ENCODE peak calls at places on chromosomes 16 and 17, in seven cellular contexts. N is H1, T is GM12878, S is HCT116, P is HepG2, B is SK-N-SH, M is K562. C is an unnamed sample.

GRCh38 chr16:89006036-89006752 is 29.2 kb upstream of the CBFA2T3 start:
- DNase-seq in N (no peak), T (no peak), S (no peak), P (no peak), B (peak; percentile 27), M (no peak), C (no peak)

GRCh38 chr17:34252138-34252889 is 2.8 kb upstream of the CCL2 start:
- DNase-seq in N (no peak), T (peak; percentile 7), S (no peak), P (no peak), B (peak; percentile 49), M (no peak), C (peak; percentile 56)

GRCh38 chr16:35733278-35733965 is 2274.0 kb downstream of the TP53TG3F start:
- DNase-seq in N (no peak), T (no peak), S (no peak), P (no peak), B (no peak), M (no peak), C (no peak)

GRCh38 chr17:7832431-7832830 is 1.6 kb upstream of the KDM6B start:
- DNase-seq in N (no peak), T (no peak), S (no peak), P (no peak), B (no peak), M (no peak), C (no peak)

GRCh38 chr17:68771867-68772515 is 170.8 kb upstream of the FAM20A start:
- DNase-seq in N (no peak), T (no peak), S (peak; percentile 62), P (peak; percentile 71), B (peak; percentile 52), M (peak; percentile 23), C (peak; percentile 75)

GRCh38 chr17:79829004-79829403 is 10.2 kb downstream of the CBX4 start:
- DNase-seq in N (no peak), T (no peak), S (no peak), P (no peak), B (no peak), M (no peak), C (no peak)

GRCh38 chr16:27243725-27244362 is 24.7 kb downstream of the NSMCE1 start:
- DNase-seq in N (no peak), T (no peak), S (no peak), P (no peak), B (no peak), M (no peak), C (no peak)

GRCh38 chr16:81740163-81740562 is 38.9 kb upstream of the PLCG2 start:
- DNase-seq in N (no peak), T (peak; percentile 68), S (no peak), P (peak; percentile 31), B (no peak), M (peak; percentile 69), C (no peak)

GRCh38 chr17:49694847-49695697 is 12.7 kb downstream of the SLC35B1 start:
- DNase-seq in N (no peak), T (no peak), S (no peak), P (peak; percentile 30), B (peak; percentile 82), M (peak; percentile 57), C (peak; percentile 50)

GRCh38 chr17:80006339-80006720 is 29.3 kb downstream of the TBC1D16 start:
- DNase-seq in N (no peak), T (no peak), S (no peak), P (no peak), B (no peak), M (no peak), C (no peak)

GRCh38 chr16:585351-585750 is 4.5 kb upstream of the RAB40C start:
- DNase-seq in N (no peak), T (no peak), S (no peak), P (peak; percentile 46), B (peak; percentile 83), M (no peak), C (peak; percentile 88)

GRCh38 chr17:63842173-63842539 is 329 bp downstream of the SMARCD2 start:
- DNase-seq in N (no peak), T (no peak), S (no peak), P (no peak), B (no peak), M (no peak), C (no peak)

GRCh38 chr16:77993111-77993571 is 29.2 kb upstream of the CLEC3A start:
- DNase-seq in N (no peak), T (no peak), S (no peak), P (no peak), B (no peak), M (no peak), C (no peak)

GRCh38 chr17:73654241-73654640 is 10.0 kb upstream of the SDK2 start:
- DNase-seq in N (no peak), T (no peak), S (no peak), P (no peak), B (no peak), M (no peak), C (no peak)

GRCh38 chr16:84607694-84608093 is 10.2 kb downstream of the COTL1 start:
- DNase-seq in N (no peak), T (no peak), S (no peak), P (no peak), B (no peak), M (no peak), C (no peak)

GRCh38 chr16:10225653-10226052 is 43.4 kb upstream of the GRIN2A start:
- DNase-seq in N (no peak), T (no peak), S (no peak), P (no peak), B (no peak), M (no peak), C (no peak)

GRCh38 chr16:10226672-10227306 is 44.6 kb upstream of the GRIN2A start:
- DNase-seq in N (no peak), T (no peak), S (no peak), P (no peak), B (no peak), M (no peak), C (no peak)

GRCh38 chr16:10231563-10231962 is 49.3 kb upstream of the GRIN2A start:
- DNase-seq in N (no peak), T (no peak), S (no peak), P (no peak), B (no peak), M (no peak), C (no peak)

GRCh38 chr16:10232757-10233156 is 50.5 kb upstream of the GRIN2A start:
- DNase-seq in N (no peak), T (no peak), S (no peak), P (no peak), B (no peak), M (no peak), C (no peak)

DNA sequence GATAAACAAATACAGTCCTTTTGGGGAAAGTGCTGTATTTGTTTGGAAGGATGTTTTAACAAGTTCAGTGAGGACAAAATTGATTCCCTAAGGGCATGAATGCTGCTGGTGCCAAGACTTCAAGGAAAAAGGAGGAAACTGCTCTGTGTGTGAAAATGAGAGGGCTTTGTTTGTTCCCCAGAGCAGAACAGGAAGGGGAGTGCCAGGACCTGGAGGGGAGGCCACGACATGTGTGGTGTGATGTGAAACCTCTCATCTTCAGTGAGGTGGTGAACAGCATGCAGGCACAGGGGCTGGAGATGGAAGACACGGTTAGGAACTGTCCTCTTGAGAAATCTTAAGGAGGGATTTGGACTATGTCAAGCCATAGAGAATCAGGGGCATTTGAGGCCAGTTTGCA is 46.6 kb upstream of the GRIN2A start:
- DNase-seq in N (no peak), T (peak; percentile 28), S (no peak), P (no peak), B (peak; percentile 39), M (no peak), C (no peak)
- TF ChIP-seq JUND in N (no peak), T (no peak), S (no peak), P (no peak), B (no peak), M (no peak), C (no peak)

DNA sequence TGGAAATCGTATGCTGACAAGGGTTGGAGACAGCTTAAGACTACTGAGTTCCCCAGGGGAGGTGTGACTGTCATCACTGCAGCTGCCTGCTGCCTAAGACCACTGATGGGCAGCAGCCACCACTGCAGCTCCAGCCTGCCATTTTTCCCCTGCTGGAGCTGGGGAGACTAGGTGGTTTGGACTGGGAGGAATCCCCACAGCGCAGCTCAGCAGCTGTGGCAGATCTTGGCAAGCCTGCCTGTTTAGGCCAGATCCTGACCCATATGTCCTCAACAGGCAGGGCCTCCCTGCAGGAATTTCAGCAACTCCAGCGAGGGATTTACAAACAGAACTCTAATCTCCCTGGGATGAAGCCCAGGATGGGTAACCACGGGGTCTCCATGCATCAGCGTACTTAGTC is 356.4 kb upstream of the TOM1L1 start:
- DNase-seq in N (peak; percentile 19), T (no peak), S (no peak), P (no peak), B (peak; percentile 8), M (no peak), C (no peak)
- TF ChIP-seq JUND in N (no peak), T (no peak), S (no peak), P (no peak), B (no peak), M (no peak), C (no peak)

GRCh38 chr17:35934760-35935159 is 4.2 kb upstream of the RDM1 start:
- DNase-seq in N (no peak), T (no peak), S (no peak), P (no peak), B (no peak), M (no peak), C (no peak)
- TF ChIP-seq JUND in N (no peak), T (no peak), S (no peak), P (no peak), B (no peak), M (no peak), C (no peak)

GRCh38 chr17:1764274-1764673 is 2.4 kb downstream of the SERPINF1 start:
- DNase-seq in N (no peak), T (no peak), S (no peak), P (no peak), B (no peak), M (peak; percentile 20), C (no peak)

GRCh38 chr17:1762906-1763829 is 1.3 kb downstream of the SERPINF1 start:
- DNase-seq in N (no peak), T (no peak), S (no peak), P (peak; percentile 99), B (peak; percentile 92), M (peak; percentile 74), C (no peak)

GRCh38 chr17:1767358-1767757 is 5.5 kb downstream of the SERPINF1 start:
- DNase-seq in N (no peak), T (no peak), S (no peak), P (no peak), B (no peak), M (no peak), C (no peak)

GRCh38 chr17:1765576-1765975 is 3.7 kb downstream of the SERPINF1 start:
- DNase-seq in N (no peak), T (no peak), S (no peak), P (no peak), B (no peak), M (no peak), C (no peak)

DNA sequence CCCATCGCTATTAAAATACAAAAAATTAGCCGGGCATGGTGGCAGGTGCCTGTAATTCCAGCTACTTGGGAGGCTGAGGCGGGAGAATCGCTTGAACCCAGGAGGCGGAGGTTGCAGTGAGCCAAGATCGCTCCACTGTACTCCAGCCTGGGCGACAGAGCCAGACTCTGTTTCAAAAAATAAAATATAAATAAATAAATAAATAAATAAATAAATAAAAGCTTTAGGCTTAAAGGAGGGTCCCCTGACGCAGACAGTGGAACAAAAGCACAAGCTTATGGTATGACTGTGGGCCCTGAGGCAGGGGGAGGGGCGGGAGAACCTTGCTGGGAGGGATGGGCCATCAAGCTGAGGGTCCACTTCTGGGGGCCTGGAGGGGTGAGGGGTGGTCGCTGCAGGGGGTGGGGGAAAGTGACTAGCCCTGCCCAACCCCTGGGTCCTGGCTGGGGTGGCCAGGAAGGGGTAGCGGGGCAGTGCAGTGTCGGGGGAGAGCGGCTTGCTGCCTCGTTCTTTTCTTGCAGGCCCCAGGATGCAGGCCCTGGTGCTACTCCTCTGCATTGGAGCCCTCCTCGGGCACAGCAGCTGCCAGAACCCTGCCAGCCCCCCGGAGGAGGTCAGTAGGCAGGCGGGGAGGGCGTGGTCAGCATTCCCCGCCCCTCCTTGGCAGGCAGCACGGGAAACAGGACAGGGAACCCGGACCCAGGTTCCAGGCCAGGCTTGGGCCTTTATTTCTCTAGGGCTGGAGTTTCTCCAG is 4.7 kb downstream of the SERPINF1 start:
- DNase-seq in N (no peak), T (no peak), S (no peak), P (no peak), B (peak; percentile 65), M (no peak), C (peak; percentile 33)
- TF ChIP-seq JUND in N (no peak), T (no peak), S (no peak), P (no peak), B (no peak), M (no peak), C (no peak)